ENCODE peak calls at places on chromosomes 16 and 17, in nine cellular contexts. L, T, S, X, C, R, O, Q and W are unnamed samples.

GRCh38 chr17:55086635-55087058 is 118.1 kb downstream of the STXBP4 start:
- DNase-seq in T (peak; percentile 57), O (peak; percentile 90), Q (no peak), L (peak; percentile 77), S (no peak), X (no peak), R (no peak), C (no peak), W (no peak)

GRCh38 chr17:28948873-28949184 is 2.5 kb downstream of the PHF12 start:
- DNase-seq in O (peak; percentile 34), T (no peak), R (no peak), L (no peak), S (no peak), X (peak; percentile 58), Q (no peak), C (no peak), W (no peak)

GRCh38 chr17:17681744-17682292 is 560 bp downstream of the RAI1 start:
- DNase-seq in R (no peak), S (peak; percentile 49), C (peak; percentile 72), L (peak; percentile 78), X (no peak), T (peak; percentile 46), O (no peak), Q (peak; percentile 65), W (peak; percentile 71)

GRCh38 chr17:49798182-49798581 is 9.7 kb downstream of the KAT7 start:
- DNase-seq in S (no peak), O (peak; percentile 71), C (no peak), L (peak; percentile 71), T (no peak), Q (no peak), X (no peak), R (no peak), W (no peak)

GRCh38 chr16:26301516-26301915 is 609.8 kb downstream of the HS3ST4 start:
- DNase-seq in C (no peak), R (no peak), O (no peak), L (no peak), S (no peak), T (no peak), Q (no peak), X (no peak), W (no peak)

GRCh38 chr17:40540448-40540847 is 24.8 kb downstream of the CCR7 start:
- DNase-seq in L (no peak), X (no peak), R (no peak), O (no peak), T (no peak), Q (no peak), S (no peak), C (no peak), W (peak; percentile 13)

GRCh38 chr16:88781140-88782077 is 3.6 kb downstream of the PIEZO1 start:
- DNase-seq in X (no peak), C (no peak), O (no peak), Q (no peak), L (peak; percentile 27), T (no peak), R (no peak), S (no peak), W (no peak)

GRCh38 chr17:64920026-64920418 is 744 bp upstream of the LRRC37A3 start:
- DNase-seq in T (peak; percentile 35), X (no peak), R (no peak), L (peak; percentile 49), C (no peak), Q (no peak), O (no peak), S (no peak), W (no peak)

GRCh38 chr17:68352041-68352440 is 60.7 kb downstream of the ARSG start:
- DNase-seq in O (no peak), X (no peak), T (no peak), S (no peak), R (no peak), L (no peak), C (no peak), Q (no peak), W (no peak)

GRCh38 chr17:67055811-67056745 is 11.7 kb downstream of the CACNG1 start:
- DNase-seq in X (no peak), O (no peak), Q (no peak), R (no peak), L (no peak), T (no peak), C (no peak), S (no peak), W (no peak)

GRCh38 chr17:75516255-75516618 is at the start of gene TSEN54:
- DNase-seq in T (peak; percentile 93), R (peak; percentile 86), L (peak; percentile 94), C (peak; percentile 96), X (peak; percentile 79), Q (peak; percentile 98), O (peak; percentile 79), S (peak; percentile 96), W (peak; percentile 91)

GRCh38 chr16:25692307-25692706 is 548 bp downstream of the HS3ST4 start:
- DNase-seq in S (peak; percentile 14), X (no peak), L (peak; percentile 9), C (peak; percentile 57), R (no peak), T (no peak), Q (no peak), O (no peak), W (no peak)

GRCh38 chr16:79418588-79418987 is 181.9 kb downstream of the MAF start:
- DNase-seq in T (no peak), X (no peak), R (no peak), Q (no peak), O (no peak), S (no peak), L (no peak), C (no peak), W (no peak)

GRCh38 chr17:77919276-77919675 is 39.2 kb upstream of the TNRC6C start:
- DNase-seq in X (no peak), C (no peak), O (no peak), T (no peak), R (no peak), Q (no peak), L (no peak), S (no peak), W (no peak)

GRCh38 chr17:14840616-14841231 is 424.4 kb downstream of the PMP22 start:
- DNase-seq in S (no peak), O (peak; percentile 84), R (no peak), Q (no peak), C (no peak), T (no peak), X (no peak), L (peak; percentile 41), W (no peak)

GRCh38 chr17:17694229-17695081 is 13.2 kb downstream of the RAI1 start:
- DNase-seq in O (peak; percentile 55), S (peak; percentile 60), X (no peak), C (peak; percentile 92), T (peak; percentile 81), L (peak; percentile 85), Q (peak; percentile 77), R (peak; percentile 63), W (peak; percentile 86)

GRCh38 chr17:10271004-10271620 is 72.7 kb upstream of the GAS7 start:
- DNase-seq in R (no peak), S (no peak), Q (no peak), O (no peak), C (peak; percentile 16), L (peak; percentile 82), T (no peak), X (no peak), W (no peak)

GRCh38 chr17:880074-880870 is 98.1 kb downstream of the MRM3 start:
- DNase-seq in O (peak; percentile 25), S (no peak), R (no peak), T (no peak), X (no peak), L (peak; percentile 31), C (no peak), Q (no peak), W (no peak)

GRCh38 chr16:46801428-46802049 is 29.4 kb downstream of the C16orf87 start:
- DNase-seq in T (peak; percentile 37), S (no peak), L (peak; percentile 66), C (peak; percentile 51), X (no peak), O (peak; percentile 25), Q (no peak), R (no peak), W (no peak)
- H3K4me1 ChIP-seq in T (no peaks in the 10 kb centered on the region), S (no peaks in the 10 kb centered on the region), L (no peaks in the 10 kb centered on the region), C (no peaks in the 10 kb centered on the region), X (no peaks in the 10 kb centered on the region), O (no peaks in the 10 kb centered on the region), Q (no peaks in the 10 kb centered on the region), R (no peaks in the 10 kb centered on the region), W (no peaks in the 10 kb centered on the region)

DNA sequence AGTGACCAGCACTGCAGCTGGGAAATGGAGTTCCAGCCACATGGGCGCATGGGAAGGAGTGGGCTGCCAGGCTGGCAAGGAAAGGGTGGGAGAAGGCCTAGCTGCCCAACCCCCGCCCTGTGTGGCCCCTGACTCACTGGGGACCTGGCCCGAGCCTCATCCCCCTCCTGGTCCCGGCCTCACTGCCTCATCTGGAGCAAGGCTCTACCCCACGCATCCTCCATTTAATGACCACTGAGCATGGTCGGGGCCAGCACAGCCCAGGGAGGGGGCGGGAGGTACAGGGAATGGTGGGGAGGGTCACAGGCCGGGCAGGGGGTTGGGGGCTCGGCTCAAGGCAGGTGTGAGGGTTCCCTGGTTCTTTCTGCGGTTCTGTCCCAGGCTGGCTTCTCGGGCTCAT is 16.1 kb downstream of the SPNS2 start:
- DNase-seq in R (no peak), X (no peak), S (no peak), Q (no peak), L (no peak), C (no peak), T (no peak), O (no peak), W (no peak)
- H3K4me3 ChIP-seq in R (no peak overlapping the region), X (peak overlapping the region; percentile 18), S (no peak overlapping the region), Q (no peak overlapping the region), L (no peak overlapping the region), C (no peak overlapping the region), T (no peak overlapping the region), O (no peak overlapping the region), W (no peak overlapping the region)

GRCh38 chr16:12655530-12655929 is 148.2 kb downstream of the CPPED1 start:
- DNase-seq in T (no peak), C (no peak), X (no peak), R (no peak), Q (no peak), O (no peak), S (no peak), L (no peak), W (no peak)

GRCh38 chr16:12658506-12658905 is 145.2 kb downstream of the CPPED1 start:
- DNase-seq in S (no peak), C (no peak), L (no peak), T (no peak), Q (no peak), R (no peak), O (no peak), X (no peak), W (no peak)

GRCh38 chr16:12664334-12664733 is 139.4 kb downstream of the CPPED1 start:
- DNase-seq in T (no peak), Q (no peak), X (no peak), R (no peak), S (no peak), C (no peak), O (no peak), L (no peak), W (no peak)

GRCh38 chr16:12661656-12662172 is 142.0 kb downstream of the CPPED1 start:
- DNase-seq in Q (no peak), C (peak; percentile 76), S (no peak), L (peak; percentile 44), R (no peak), T (peak; percentile 23), O (peak; percentile 13), X (peak; percentile 74), W (no peak)

GRCh38 chr16:12659871-12660270 is 143.8 kb downstream of the CPPED1 start:
- DNase-seq in O (no peak), S (no peak), C (no peak), X (no peak), L (no peak), T (no peak), R (no peak), Q (no peak), W (no peak)
- H3K4me1 ChIP-seq in O (no peaks in the 10 kb centered on the region), S (no peaks in the 10 kb centered on the region), C (no peaks in the 10 kb centered on the region), X (no peaks in the 10 kb centered on the region), L (no peaks in the 10 kb centered on the region), T (no peaks in the 10 kb centered on the region), R (no peaks in the 10 kb centered on the region), Q (peaks cover 10% of the 10 kb centered on the region), W (no peaks in the 10 kb centered on the region)

GRCh38 chr17:56779898-56780777 is 53.6 kb downstream of the C17orf67 start:
- DNase-seq in O (peak; percentile 66), L (peak; percentile 83), Q (peak; percentile 84), X (peak; percentile 70), C (peak; percentile 90), T (peak; percentile 77), R (peak; percentile 52), S (peak; percentile 73), W (peak; percentile 76)
- H3K4me3 ChIP-seq in O (peak overlapping the region; percentile 28), L (peak overlapping the region; percentile 70), Q (peak overlapping the region; percentile 28), X (peak overlapping the region; percentile 3), C (peak overlapping the region; percentile 29), T (peak overlapping the region; percentile 22), R (peak overlapping the region; percentile 28), S (peak overlapping the region; percentile 2), W (no peak overlapping the region)